ENCODE peak calls at places on chromosomes 11 and 22, in eight cellular contexts. G is GF-D8; H is naive thymus-derived CD4-positive, alpha-beta T cell; U is left ventricle myocardium inferior; M is substantia nigra; E is activated T-helper 1 cell treated with Interleukin-2 at 50 U/mL for 16 hours; X is fibroblast of the conjunctiva; W is Jurkat, Clone E6-1. S is an unnamed sample.
A peak's percentile ranks its signal among the peaks of the same experiment; 100 is the strongest.

GRCh38 chr11:44112083-44112865 is 16.8 kb downstream of the EXT2 start:
- DNase-seq in X (peak; percentile 41), W (no peak), E (no peak), M (no peak), G (no peak), H (no peak), U (peak; percentile 53), S (peak; percentile 84)

GRCh38 chr11:8312966-8313365 is 49.3 kb upstream of the LMO1 start:
- DNase-seq in M (no peak), X (no peak), H (no peak), E (no peak), W (no peak), G (no peak), U (no peak), S (no peak)

GRCh38 chr11:22192642-22193347 is at the start of gene ANO5:
- DNase-seq in X (no peak), M (peak; percentile 21), H (no peak), U (peak; percentile 83), W (no peak), E (no peak), G (no peak), S (no peak)

GRCh38 chr11:99271527-99271926 is 250.8 kb downstream of the CNTN5 start:
- DNase-seq in E (no peak), U (no peak), X (no peak), M (no peak), G (no peak), W (no peak), H (no peak), S (no peak)

GRCh38 chr22:27088026-27088425 is 430.6 kb downstream of the MIAT start:
- DNase-seq in G (no peak), M (no peak), E (no peak), X (no peak), H (no peak), W (no peak), U (no peak), S (peak; percentile 79)

GRCh38 chr22:30021881-30022619 is 58.2 kb upstream of the HORMAD2 start:
- DNase-seq in E (no peak), W (no peak), M (no peak), G (no peak), H (no peak), U (peak; percentile 27), X (no peak), S (no peak)

GRCh38 chr11:113991718-113992458 is 17.0 kb downstream of the HTR3A start:
- DNase-seq in U (no peak), H (no peak), E (no peak), X (no peak), G (no peak), W (no peak), M (no peak), S (peak; percentile 31)

GRCh38 chr11:47306484-47306844 is 36.5 kb downstream of the MADD start:
- DNase-seq in W (no peak), H (no peak), X (no peak), M (no peak), G (no peak), E (no peak), U (no peak), S (no peak)

GRCh38 chr11:93234602-93235207 is 36.9 kb upstream of the SLC36A4 start:
- DNase-seq in H (peak; percentile 62), W (peak; percentile 51), M (peak; percentile 25), U (peak; percentile 64), E (peak; percentile 34), X (peak; percentile 59), G (peak; percentile 17), S (peak; percentile 65)

GRCh38 chr22:17283423-17283822 is 64.2 kb upstream of the ADA2 start:
- DNase-seq in W (no peak), H (no peak), X (no peak), U (no peak), G (no peak), M (no peak), E (no peak), S (no peak)

GRCh38 chr11:84468255-84468654 is 1158.9 kb downstream of the DLG2 start:
- DNase-seq in U (no peak), G (peak; percentile 23), M (no peak), X (no peak), W (no peak), E (no peak), H (no peak), S (peak; percentile 44)

GRCh38 chr22:45580703-45581381 is 78.2 kb downstream of the FBLN1 start:
- DNase-seq in E (no peak), U (no peak), H (no peak), G (no peak), X (no peak), M (no peak), W (no peak), S (peak; percentile 51)

GRCh38 chr11:66157182-66157864 is 87.3 kb downstream of the PACS1 start:
- DNase-seq in U (no peak), H (no peak), W (peak; percentile 5), G (no peak), X (no peak), E (no peak), M (no peak), S (no peak)

GRCh38 chr22:38218661-38219331 is 17.0 kb downstream of the MAFF start:
- DNase-seq in X (peak; percentile 76), H (peak; percentile 52), U (peak; percentile 70), E (no peak), G (no peak), W (no peak), M (no peak), S (peak; percentile 96)

GRCh38 chr11:129694966-129695365 is 120.7 kb upstream of the TMEM45B start:
- DNase-seq in X (no peak), E (no peak), H (no peak), U (no peak), M (no peak), G (no peak), W (no peak), S (peak; percentile 3)

GRCh38 chr22:49632199-49633009 is 195.3 kb downstream of the BRD1 start:
- DNase-seq in X (peak; percentile 21), W (no peak), M (peak; percentile 20), H (no peak), E (no peak), G (no peak), U (peak; percentile 47), S (no peak)

GRCh38 chr22:21992593-21993237 is 10.1 kb upstream of the TOP3B start:
- DNase-seq in H (no peak), U (no peak), W (no peak), G (no peak), M (no peak), E (no peak), X (no peak), S (no peak)

GRCh38 chr22:17724678-17725464 is 49.4 kb downstream of the BID start:
- DNase-seq in W (no peak), U (no peak), E (no peak), M (no peak), G (no peak), X (no peak), H (no peak), S (no peak)

GRCh38 chr11:89416961-89417360 is 74.2 kb downstream of the NOX4 start:
- DNase-seq in G (no peak), E (no peak), W (no peak), M (no peak), U (no peak), H (no peak), X (no peak), S (no peak)